ENCODE peak calls at places on chromosome 2, in eight cellular contexts. S is NCI-H1105 treated with DMSO at 0.1 percent for 48 hours; O is NAMALWA; A is NCI-H2081; Z is stimulated activated CD4-positive, alpha-beta T cell treated with anti-CD3 and anti-CD28 coated beads, Interleukin-4, amount 100 ng/mL, for 48 hours; M is iPS-NIHi11; E is CD8-positive, alpha-beta T cell; D is type B pancreatic cell. X is an unnamed sample.

GRCh38 chr2:236622201-236622600 is 52.6 kb downstream of the ACKR3 start:
- DNase-seq in O (no peak), A (no peak), M (no peak), D (no peak), E (no peak), Z (no peak), S (no peak), X (no peak)

GRCh38 chr2:15770606-15771005 is 169.7 kb upstream of the MYCN start:
- DNase-seq in S (no peak), A (no peak), M (no peak), E (no peak), O (no peak), Z (no peak), D (no peak), X (no peak)

GRCh38 chr2:162477011-162477410 is 133.1 kb downstream of the GCA start:
- DNase-seq in O (no peak), S (no peak), A (no peak), E (no peak), D (no peak), M (no peak), Z (no peak), X (no peak)

GRCh38 chr2:62149708-62150107 is 46.2 kb upstream of the B3GNT2 start:
- DNase-seq in S (no peak), Z (no peak), D (no peak), M (no peak), E (no peak), O (no peak), A (no peak), X (no peak)

GRCh38 chr2:3493610-3493997 is 25.7 kb downstream of the ADI1 start:
- DNase-seq in O (no peak), A (no peak), S (no peak), E (no peak), M (peak), D (no peak), Z (no peak), X (peak)

GRCh38 chr2:142307086-142307485 is 176.3 kb upstream of the LRP1B start:
- DNase-seq in D (no peak), A (no peak), O (no peak), E (no peak), Z (no peak), M (no peak), S (no peak), X (no peak)

GRCh38 chr2:96867756-96868554 is 1.9 kb downstream of the SEMA4C start:
- DNase-seq in A (no peak), E (no peak), D (no peak), M (no peak), S (no peak), Z (peak), O (no peak), X (no peak)

GRCh38 chr2:9001229-9001628 is 2.3 kb downstream of the MBOAT2 start:
- DNase-seq in Z (no peak), S (peak), E (no peak), A (peak), O (no peak), M (no peak), D (no peak), X (no peak)

GRCh38 chr2:214830794-214831346 is 21.4 kb upstream of the BARD1 start:
- DNase-seq in A (no peak), Z (no peak), M (peak), E (no peak), O (peak), S (peak), D (no peak), X (no peak)

GRCh38 chr2:3224681-3225080 is 152.9 kb downstream of the EIPR1 start:
- DNase-seq in Z (no peak), E (no peak), D (no peak), A (no peak), O (no peak), M (no peak), S (no peak), X (peak)

GRCh38 chr2:177161741-177162440 is 50.7 kb upstream of the HNRNPA3 start:
- DNase-seq in D (no peak), Z (no peak), S (peak), E (peak), M (peak), O (peak), A (peak), X (no peak)

GRCh38 chr2:215831296-215831913 is 181.9 kb downstream of the MREG start:
- DNase-seq in Z (no peak), M (no peak), S (no peak), E (no peak), D (no peak), A (no peak), O (no peak), X (no peak)

GRCh38 chr2:149611100-149611820 is 23.7 kb upstream of the MMADHC start:
- DNase-seq in A (no peak), S (peak), E (no peak), M (no peak), O (no peak), D (no peak), Z (no peak), X (no peak)

GRCh38 chr2:232658217-232658785 is 24.9 kb downstream of the EFHD1 start:
- DNase-seq in Z (no peak), M (no peak), O (no peak), A (no peak), E (no peak), S (no peak), D (no peak), X (no peak)

GRCh38 chr2:189560273-189560586 is 20.4 kb downstream of the SLC40A1 start:
- DNase-seq in D (no peak), Z (no peak), E (no peak), S (no peak), A (no peak), M (no peak), O (no peak), X (no peak)

GRCh38 chr2:95158891-95159619 is 593 bp downstream of the ZNF514 start:
- DNase-seq in S (peak), M (peak), O (peak), Z (no peak), E (no peak), D (peak), A (peak), X (no peak)

GRCh38 chr2:65604246-65604645 is 171.8 kb upstream of the SPRED2 start:
- DNase-seq in M (peak), S (no peak), Z (no peak), D (no peak), E (no peak), A (no peak), O (no peak), X (no peak)

GRCh38 chr2:65430515-65431416 is 1.6 kb downstream of the SPRED2 start:
- DNase-seq in E (peak), Z (peak), A (peak), M (peak), D (peak), S (peak), O (peak), X (peak)

GRCh38 chr2:127647242-127648190 is 1.6 kb downstream of the GPR17 start:
- DNase-seq in M (no peak), A (no peak), D (no peak), E (no peak), Z (no peak), O (no peak), S (no peak), X (no peak)

GRCh38 chr2:122261923-122262322 is 506.5 kb downstream of the TSN start:
- DNase-seq in D (no peak), A (no peak), O (no peak), M (no peak), E (no peak), S (no peak), Z (no peak), X (no peak)

GRCh38 chr2:41917587-41917986 is 130.2 kb upstream of the PKDCC start:
- DNase-seq in Z (no peak), E (no peak), S (no peak), A (no peak), O (no peak), D (no peak), M (no peak), X (no peak)

GRCh38 chr2:233982421-233983121 is 65.4 kb downstream of the TRPM8 start:
- DNase-seq in D (no peak), O (no peak), E (no peak), M (no peak), Z (no peak), A (no peak), S (no peak), X (no peak)

GRCh38 chr2:174438146-174438886 is 42.8 kb downstream of the SCRN3 start:
- DNase-seq in S (no peak), M (no peak), D (no peak), Z (no peak), O (no peak), E (no peak), A (no peak), X (no peak)

GRCh38 chr2:20599861-20600461 is 50.9 kb downstream of the HS1BP3 start:
- DNase-seq in M (no peak), O (no peak), S (no peak), Z (no peak), A (no peak), E (no peak), D (no peak), X (no peak)

GRCh38 chr2:111030271-111030891 is 90.3 kb upstream of the BCL2L11 start:
- DNase-seq in S (no peak), E (no peak), D (no peak), M (no peak), O (no peak), Z (no peak), A (no peak), X (peak)

GRCh38 chr2:26500406-26500805 is 22.5 kb upstream of the OTOF start:
- DNase-seq in O (no peak), Z (no peak), D (no peak), E (no peak), S (no peak), A (no peak), M (no peak), X (no peak)

GRCh38 chr2:9753665-9754531 is 89.4 kb upstream of the TAF1B start:
- DNase-seq in D (no peak), M (no peak), E (peak), Z (peak), A (no peak), O (no peak), S (no peak), X (no peak)

GRCh38 chr2:109285244-109285651 is 156.2 kb downstream of the SH3RF3 start:
- DNase-seq in O (no peak), E (no peak), A (no peak), S (no peak), Z (no peak), M (no peak), D (no peak), X (no peak)

GRCh38 chr2:44273596-44273995 is 1.7 kb upstream of the SLC3A1 start:
- DNase-seq in O (no peak), D (no peak), A (no peak), E (no peak), S (no peak), M (no peak), Z (no peak), X (no peak)

GRCh38 chr2:158297606-158298005 is 158.9 kb downstream of the CCDC148 start:
- DNase-seq in E (no peak), A (no peak), O (no peak), D (no peak), S (no peak), M (no peak), Z (no peak), X (no peak)

GRCh38 chr2:181581534-181581933 is 75.4 kb downstream of the CERKL start:
- DNase-seq in M (peak), D (no peak), E (no peak), S (no peak), A (no peak), O (peak), Z (no peak), X (no peak)

GRCh38 chr2:19086351-19086750 is 272.1 kb downstream of the OSR1 start:
- DNase-seq in D (no peak), E (no peak), O (no peak), Z (no peak), S (no peak), M (peak), A (no peak), X (no peak)

GRCh38 chr2:150787353-150788098 is 300.1 kb upstream of the RND3 start:
- DNase-seq in Z (no peak), D (no peak), O (no peak), E (no peak), A (no peak), M (no peak), S (no peak), X (no peak)